ENCODE peak calls at places on chromosome 9, in four cellular contexts. One of them, this sample, is unnamed.

GRCh38 chr9:127898433-127899199 is 787 bp downstream of the ST6GALNAC6 start:
- DNase-seq in GM12878: no peak
- DNase-seq in H1: no peak
- DNase-seq in K562: peak; percentile 75
- DNase-seq in this sample: peak; percentile 50

GRCh38 chr9:7273575-7273974 is 515.8 kb downstream of the KDM4C start:
- DNase-seq in GM12878: no peak
- DNase-seq in H1: no peak
- DNase-seq in K562: no peak
- DNase-seq in this sample: no peak

GRCh38 chr9:36501727-36502126 is 71.0 kb upstream of the MELK start:
- DNase-seq in GM12878: no peak
- DNase-seq in H1: no peak
- DNase-seq in K562: no peak
- DNase-seq in this sample: no peak

GRCh38 chr9:16363073-16363781 is 507.2 kb downstream of the BNC2 start:
- DNase-seq in GM12878: no peak
- DNase-seq in H1: no peak
- DNase-seq in K562: no peak
- DNase-seq in this sample: no peak

GRCh38 chr9:135552021-135552697 is 6.2 kb downstream of the OBP2A start:
- DNase-seq in GM12878: no peak
- DNase-seq in H1: no peak
- DNase-seq in K562: no peak
- DNase-seq in this sample: no peak

GRCh38 chr9:116279230-116279629 is 125.6 kb downstream of the PAPPA start:
- DNase-seq in GM12878: no peak
- DNase-seq in H1: peak; percentile 68
- DNase-seq in K562: no peak
- DNase-seq in this sample: no peak

GRCh38 chr9:95505676-95506437 is 10.9 kb downstream of the PTCH1 start:
- DNase-seq in GM12878: no peak
- DNase-seq in H1: peak; percentile 62
- DNase-seq in K562: peak; percentile 80
- DNase-seq in this sample: peak; percentile 70

GRCh38 chr9:93295031-93295430 is 111.1 kb downstream of the WNK2 start:
- DNase-seq in GM12878: no peak
- DNase-seq in H1: no peak
- DNase-seq in K562: no peak
- DNase-seq in this sample: no peak

GRCh38 chr9:19186240-19186639 is 44.3 kb upstream of the DENND4C start:
- DNase-seq in GM12878: no peak
- DNase-seq in H1: no peak
- DNase-seq in K562: no peak
- DNase-seq in this sample: no peak

GRCh38 chr9:135500525-135501260 is at the start of gene MRPS2:
- DNase-seq in GM12878: peak; percentile 39
- DNase-seq in H1: peak; percentile 96
- DNase-seq in K562: peak; percentile 88
- DNase-seq in this sample: peak; percentile 78

GRCh38 chr9:114691046-114691955 is 9.3 kb upstream of the TEX48 start:
- DNase-seq in GM12878: peak; percentile 36
- DNase-seq in H1: no peak
- DNase-seq in K562: no peak
- DNase-seq in this sample: no peak

GRCh38 chr9:33835625-33836260 is 18.8 kb downstream of the UBE2R2 start:
- DNase-seq in GM12878: no peak
- DNase-seq in H1: no peak
- DNase-seq in K562: no peak
- DNase-seq in this sample: no peak

GRCh38 chr9:137506702-137507171 is 43.5 kb downstream of the PNPLA7 start:
- DNase-seq in GM12878: no peak
- DNase-seq in H1: no peak
- DNase-seq in K562: no peak
- DNase-seq in this sample: no peak

GRCh38 chr9:128191406-128192046 is at the start of gene CIZ1:
- DNase-seq in GM12878: no peak
- DNase-seq in H1: peak; percentile 84
- DNase-seq in K562: peak; percentile 99
- DNase-seq in this sample: peak; percentile 43

GRCh38 chr9:99677281-99677680 is 144.4 kb upstream of the NR4A3 start:
- DNase-seq in GM12878: no peak
- DNase-seq in H1: no peak
- DNase-seq in K562: no peak
- DNase-seq in this sample: no peak

GRCh38 chr9:92004045-92004392 is 54.0 kb upstream of the ROR2 start:
- DNase-seq in GM12878: no peak
- DNase-seq in H1: peak; percentile 50
- DNase-seq in K562: no peak
- DNase-seq in this sample: no peak

GRCh38 chr9:128892223-128892892 is 10.4 kb downstream of the LRRC8A start:
- DNase-seq in GM12878: no peak
- DNase-seq in H1: no peak
- DNase-seq in K562: peak; percentile 55
- DNase-seq in this sample: no peak

GRCh38 chr9:123866497-123866896 is 63.4 kb downstream of the DENND1A start:
- DNase-seq in GM12878: no peak
- DNase-seq in H1: no peak
- DNase-seq in K562: no peak
- DNase-seq in this sample: no peak

GRCh38 chr9:122912964-122913673 is at the start of gene ZBTB6:
- DNase-seq in GM12878: peak; percentile 84
- DNase-seq in H1: peak; percentile 76
- DNase-seq in K562: peak; percentile 60
- DNase-seq in this sample: peak; percentile 83

GRCh38 chr9:138016406-138017187 is 139.0 kb downstream of the CACNA1B start:
- DNase-seq in GM12878: no peak
- DNase-seq in H1: no peak
- DNase-seq in K562: no peak
- DNase-seq in this sample: no peak

GRCh38 chr9:96169488-96169887 is 132.5 kb downstream of the HSD17B3 start:
- DNase-seq in GM12878: no peak
- DNase-seq in H1: peak; percentile 70
- DNase-seq in K562: no peak
- DNase-seq in this sample: peak; percentile 24

GRCh38 chr9:99353408-99353807 is 131.3 kb downstream of the SEC61B start:
- DNase-seq in GM12878: no peak
- DNase-seq in H1: no peak
- DNase-seq in K562: no peak
- DNase-seq in this sample: no peak

GRCh38 chr9:70561805-70562395 is 147.4 kb upstream of the KLF9 start:
- DNase-seq in GM12878: no peak
- DNase-seq in H1: no peak
- DNase-seq in K562: no peak
- DNase-seq in this sample: no peak

GRCh38 chr9:92790542-92791527 is 26.2 kb upstream of the BICD2 start:
- DNase-seq in GM12878: peak; percentile 49
- DNase-seq in H1: peak; percentile 87
- DNase-seq in K562: peak; percentile 63
- DNase-seq in this sample: peak; percentile 68

GRCh38 chr9:109779711-109780452 is at the start of gene PALM2AKAP2:
- DNase-seq in GM12878: no peak
- DNase-seq in H1: peak; percentile 82
- DNase-seq in K562: no peak
- DNase-seq in this sample: no peak

GRCh38 chr9:86706391-86706790 is 240.9 kb downstream of the GAS1 start:
- DNase-seq in GM12878: no peak
- DNase-seq in H1: no peak
- DNase-seq in K562: no peak
- DNase-seq in this sample: no peak

GRCh38 chr9:26391036-26391435 is 501.6 kb downstream of the CAAP1 start:
- DNase-seq in GM12878: no peak
- DNase-seq in H1: no peak
- DNase-seq in K562: no peak
- DNase-seq in this sample: no peak

GRCh38 chr9:19440823-19441580 is 32.2 kb downstream of the ACER2 start:
- DNase-seq in GM12878: no peak
- DNase-seq in H1: no peak
- DNase-seq in K562: no peak
- DNase-seq in this sample: no peak

GRCh38 chr9:134215709-134216448 is 51.5 kb upstream of the RNU6ATAC start:
- DNase-seq in GM12878: no peak
- DNase-seq in H1: no peak
- DNase-seq in K562: no peak
- DNase-seq in this sample: peak; percentile 43

GRCh38 chr9:88219601-88220000 is 81.3 kb upstream of the SPATA31C2 start:
- DNase-seq in GM12878: no peak
- DNase-seq in H1: no peak
- DNase-seq in K562: no peak
- DNase-seq in this sample: no peak

GRCh38 chr9:135241381-135242380 is 154.2 kb downstream of the OLFM1 start:
- DNase-seq in GM12878: no peak
- DNase-seq in H1: no peak
- DNase-seq in K562: no peak
- DNase-seq in this sample: no peak

GRCh38 chr9:7216004-7216821 is 458.4 kb downstream of the KDM4C start:
- DNase-seq in GM12878: no peak
- DNase-seq in H1: no peak
- DNase-seq in K562: no peak
- DNase-seq in this sample: peak; percentile 13

GRCh38 chr9:70478963-70479641 is 64.6 kb upstream of the KLF9 start:
- DNase-seq in GM12878: no peak
- DNase-seq in H1: no peak
- DNase-seq in K562: no peak
- DNase-seq in this sample: no peak

GRCh38 chr9:101727621-101728524 is 10.6 kb downstream of the GRIN3A start:
- DNase-seq in GM12878: no peak
- DNase-seq in H1: no peak
- DNase-seq in K562: peak; percentile 20
- DNase-seq in this sample: peak; percentile 24

GRCh38 chr9:79565245-79565644 is 6.5 kb upstream of the TLE4 start:
- DNase-seq in GM12878: peak; percentile 42
- DNase-seq in H1: no peak
- DNase-seq in K562: no peak
- DNase-seq in this sample: no peak

GRCh38 chr9:74742792-74743389 is 144.8 kb downstream of the TRPM6 start:
- DNase-seq in GM12878: no peak
- DNase-seq in H1: no peak
- DNase-seq in K562: peak; percentile 8
- DNase-seq in this sample: peak; percentile 2

GRCh38 chr9:133974631-133975341 is 17.3 kb downstream of the VAV2 start:
- DNase-seq in GM12878: no peak
- DNase-seq in H1: no peak
- DNase-seq in K562: no peak
- DNase-seq in this sample: no peak

GRCh38 chr9:100426532-100427365 is at the start of gene MSANTD3:
- DNase-seq in GM12878: no peak
- DNase-seq in H1: peak; percentile 74
- DNase-seq in K562: peak; percentile 91
- DNase-seq in this sample: peak; percentile 76

DNA sequence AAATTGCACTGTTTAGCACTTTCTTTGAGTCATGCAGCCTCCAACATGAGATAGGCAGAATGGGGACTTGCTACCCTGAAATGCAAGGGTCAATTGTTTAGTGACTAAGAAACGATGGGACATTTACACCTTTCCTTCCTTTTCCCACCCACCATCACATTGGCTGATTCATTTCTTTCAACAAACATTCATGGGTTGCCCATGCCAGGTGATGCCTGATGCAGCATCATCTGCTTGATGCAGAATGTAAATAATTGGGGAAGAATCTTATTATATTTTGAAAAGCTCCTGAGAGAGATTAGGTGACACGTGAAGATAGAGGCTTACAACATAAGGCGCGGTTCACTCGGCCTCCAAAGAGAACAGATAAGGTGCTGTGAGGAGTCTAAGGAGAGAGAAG is 4.5 kb upstream of the TRMT10B start:
- DNase-seq in GM12878: no peak
- DNase-seq in H1: no peak
- DNase-seq in K562: no peak
- DNase-seq in this sample: no peak
- TF ChIP-seq ATF2 in GM12878: no peak
- TF ChIP-seq ATF2 in H1: no peak
- TF ChIP-seq ATF2 in K562: no peak
- TF ChIP-seq ATF2 in this sample: no peak

GRCh38 chr9:14238044-14238443 is 75.9 kb downstream of the NFIB start:
- DNase-seq in GM12878: no peak
- DNase-seq in H1: no peak
- DNase-seq in K562: no peak
- DNase-seq in this sample: peak; percentile 7
- TF ChIP-seq SRF in GM12878: no peak
- TF ChIP-seq SRF in H1: no peak
- TF ChIP-seq SRF in K562: no peak
- TF ChIP-seq SRF in this sample: no peak

DNA sequence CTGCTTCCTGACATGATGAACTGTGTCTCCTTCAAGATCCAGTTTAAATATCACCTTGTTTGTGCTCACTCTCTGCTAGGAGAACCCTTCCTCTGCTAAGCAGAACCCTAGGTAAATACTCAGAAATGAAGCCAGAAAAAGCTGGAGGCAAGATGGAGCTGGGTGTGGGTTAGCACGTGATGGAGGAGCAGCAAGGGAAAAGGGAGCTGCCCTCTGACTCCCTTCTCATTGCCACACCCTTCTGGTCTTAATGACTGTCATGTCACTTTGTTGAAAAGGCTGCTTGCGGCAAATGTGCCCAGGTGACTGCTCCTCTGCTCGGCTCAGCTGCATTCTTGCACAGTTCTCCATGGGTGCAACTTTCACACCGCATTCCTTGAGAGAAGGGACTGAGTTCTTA is 36.3 kb upstream of the TBC1D2 start:
- DNase-seq in GM12878: no peak
- DNase-seq in H1: no peak
- DNase-seq in K562: peak; percentile 38
- DNase-seq in this sample: no peak
- TF ChIP-seq ATF2 in GM12878: no peak
- TF ChIP-seq ATF2 in H1: no peak
- TF ChIP-seq ATF2 in K562: no peak
- TF ChIP-seq ATF2 in this sample: no peak

DNA sequence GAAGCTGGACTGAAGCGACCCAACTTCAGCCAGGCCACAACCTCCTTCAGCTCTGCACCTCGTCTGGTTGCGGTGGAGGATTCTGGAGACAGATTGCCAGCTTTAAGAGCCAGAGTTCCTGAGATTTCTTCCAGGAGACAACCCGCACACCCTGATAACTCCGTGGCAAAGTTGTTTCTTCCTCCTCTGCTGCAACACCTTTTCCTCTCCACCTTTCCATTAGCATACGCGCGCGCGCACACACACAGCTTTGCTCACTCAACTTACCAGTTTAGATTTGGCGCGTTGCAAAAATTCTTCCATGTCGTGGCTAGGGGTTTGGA is 292 bp downstream of the PRUNE2 start:
- DNase-seq in GM12878: no peak
- DNase-seq in H1: no peak
- DNase-seq in K562: no peak
- DNase-seq in this sample: no peak
- TF ChIP-seq SRF in GM12878: no peak
- TF ChIP-seq SRF in H1: no peak
- TF ChIP-seq SRF in K562: no peak
- TF ChIP-seq SRF in this sample: no peak